ENCODE peak calls at places on chromosomes 12 and 14, in four cellular contexts. Y, T, G and Q are unnamed samples.

GRCh38 chr14:22598896-22599244 is 770 bp downstream of the ABHD4 start:
- DNase-seq in T (peak; percentile 69), G (no peak), Y (no peak), Q (no peak)

GRCh38 chr12:34405286-34406227 is 383.3 kb downstream of the ALG10 start:
- DNase-seq in T (no peak), Y (peak; percentile 23), G (no peak), Q (peak; percentile 27)

GRCh38 chr12:66120477-66120876 is 10.1 kb downstream of the LLPH start:
- DNase-seq in Y (no peak), G (no peak), T (no peak), Q (no peak)

GRCh38 chr12:50620975-50621360 is 116.2 kb downstream of the DIP2B start:
- DNase-seq in G (no peak), T (no peak), Y (no peak), Q (no peak)

GRCh38 chr12:116490481-116490880 is 68.7 kb upstream of the MAP1LC3B2 start:
- DNase-seq in G (no peak), Y (no peak), T (no peak), Q (no peak)

GRCh38 chr12:56601503-56601902 is 28.6 kb downstream of the BAZ2A start:
- DNase-seq in Y (no peak), T (no peak), G (no peak), Q (peak; percentile 32)

GRCh38 chr14:104657563-104658324 is 31.7 kb upstream of the INF2 start:
- DNase-seq in Y (no peak), T (no peak), G (no peak), Q (no peak)

GRCh38 chr14:71730471-71730870 is 201.8 kb upstream of the RGS6 start:
- DNase-seq in T (peak; percentile 66), G (no peak), Y (no peak), Q (no peak)

GRCh38 chr12:43338848-43339526 is 213.0 kb downstream of the ADAMTS20 start:
- DNase-seq in G (no peak), T (peak; percentile 77), Y (no peak), Q (no peak)

GRCh38 chr12:53809005-53809404 is 57.2 kb upstream of the CISTR start:
- DNase-seq in T (no peak), G (no peak), Y (no peak), Q (no peak)

GRCh38 chr14:29028973-29029582 is 262.5 kb downstream of the FOXG1 start:
- DNase-seq in T (peak; percentile 36), Y (no peak), G (no peak), Q (no peak)

GRCh38 chr12:92562063-92562734 is 140.6 kb upstream of the PLEKHG7 start:
- DNase-seq in T (no peak), G (no peak), Y (no peak), Q (no peak)

GRCh38 chr14:46250113-46250703 is 401.4 kb downstream of the RPL10L start:
- DNase-seq in T (peak; percentile 14), G (no peak), Y (no peak), Q (no peak)

GRCh38 chr14:76884853-76885276 is 58.7 kb downstream of the LRRC74A start:
- DNase-seq in G (no peak), T (no peak), Y (no peak), Q (no peak)

GRCh38 chr14:71597955-71598659 is 334.1 kb upstream of the RGS6 start:
- DNase-seq in T (no peak), G (no peak), Y (no peak), Q (no peak)

GRCh38 chr12:92226961-92227360 is 81.3 kb upstream of the BTG1 start:
- DNase-seq in G (no peak), T (no peak), Y (no peak), Q (no peak)

GRCh38 chr12:43305065-43305464 is 246.9 kb downstream of the ADAMTS20 start:
- DNase-seq in G (no peak), Y (no peak), T (no peak), Q (no peak)

GRCh38 chr12:32947203-32947795 is 50.7 kb upstream of the PKP2 start:
- DNase-seq in Y (no peak), G (no peak), T (no peak), Q (no peak)

GRCh38 chr12:79643821-79644220 is 46.9 kb downstream of the PAWR start:
- DNase-seq in T (no peak), G (no peak), Y (no peak), Q (no peak)

GRCh38 chr14:73997108-73997943 is 21.8 kb downstream of the ENTPD5 start:
- DNase-seq in Y (no peak), T (no peak), G (no peak), Q (no peak)

GRCh38 chr14:67722293-67722692 is 20.6 kb downstream of the RDH12 start:
- DNase-seq in G (no peak), T (peak; percentile 48), Y (no peak), Q (no peak)

GRCh38 chr12:47990351-47991105 is 13.7 kb downstream of the COL2A1 start:
- DNase-seq in Y (peak; percentile 68), G (no peak), T (peak; percentile 2), Q (peak; percentile 69)

GRCh38 chr12:10369557-10370150 is 20.2 kb downstream of the KLRK1 start:
- DNase-seq in T (no peak), G (no peak), Y (no peak), Q (peak; percentile 53)

GRCh38 chr12:46752396-46752795 is 73.4 kb downstream of the SLC38A4 start:
- DNase-seq in T (no peak), Y (no peak), G (no peak), Q (no peak)

DNA sequence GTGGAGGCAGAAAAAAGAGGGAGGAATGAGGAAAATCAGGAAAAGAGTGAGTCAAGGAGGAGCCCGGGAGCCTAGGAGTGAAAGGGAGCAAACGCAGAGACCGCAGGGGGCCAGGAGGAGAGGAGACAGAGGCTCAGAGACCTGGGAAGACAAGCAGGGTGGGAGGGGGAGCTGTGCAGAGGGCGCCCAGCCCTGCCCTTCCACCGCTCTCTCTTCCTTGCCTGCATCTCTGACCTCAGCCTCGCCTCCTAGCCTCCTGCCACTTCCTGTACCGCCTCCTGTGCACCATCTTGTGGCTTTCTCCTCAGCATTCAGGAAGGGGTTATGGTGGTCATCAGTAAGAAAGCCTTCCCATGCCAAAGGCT is 1.3 kb downstream of the CLSTN3 start:
- DNase-seq in T (no peak), G (no peak), Y (no peak), Q (no peak)
- H3K4me3 ChIP-seq in T (peak overlapping the region; percentile 68), G (peak overlapping the region; percentile 90), Y (peak overlapping the region; percentile 99), Q (peak overlapping the region; percentile 70)

DNA sequence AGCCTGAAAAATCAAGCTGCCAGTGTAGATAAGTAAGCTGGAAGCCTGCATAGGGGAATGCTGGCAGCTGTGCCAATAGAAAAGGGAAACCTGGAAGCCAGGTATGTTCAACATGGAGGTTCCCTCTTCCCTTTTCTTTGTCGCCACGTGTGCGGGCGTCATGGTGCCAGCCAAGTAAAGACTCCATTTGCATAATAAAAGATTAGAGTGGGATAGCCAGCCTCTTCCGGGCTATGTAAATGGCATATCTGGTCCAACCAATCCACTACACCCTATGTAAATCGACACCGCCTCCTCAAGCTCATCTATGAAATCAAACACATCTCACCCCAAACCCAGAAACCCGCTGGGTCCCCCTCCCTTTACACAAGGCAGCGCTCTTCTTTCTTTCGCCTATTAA is 5.6 kb upstream of the ADGRD1 start:
- DNase-seq in T (no peak), Y (no peak), G (no peak), Q (no peak)
- H3K4me3 ChIP-seq in T (no peak overlapping the region), Y (no peak overlapping the region), G (no peak overlapping the region), Q (no peak overlapping the region)

GRCh38 chr14:54398028-54398368 is 1.2 kb downstream of the CDKN3 start:
- DNase-seq in G (no peak), T (no peak), Y (no peak), Q (no peak)

GRCh38 chr14:54395716-54396115 is 1.1 kb upstream of the CDKN3 start:
- DNase-seq in Y (no peak), G (no peak), T (no peak), Q (no peak)

GRCh38 chr14:54395284-54395683 is 1.5 kb upstream of the CDKN3 start:
- DNase-seq in G (no peak), Y (no peak), T (no peak), Q (no peak)

GRCh38 chr14:54396183-54396492 is 669 bp upstream of the CDKN3 start:
- DNase-seq in T (no peak), Y (no peak), G (no peak), Q (peak; percentile 46)

DNA sequence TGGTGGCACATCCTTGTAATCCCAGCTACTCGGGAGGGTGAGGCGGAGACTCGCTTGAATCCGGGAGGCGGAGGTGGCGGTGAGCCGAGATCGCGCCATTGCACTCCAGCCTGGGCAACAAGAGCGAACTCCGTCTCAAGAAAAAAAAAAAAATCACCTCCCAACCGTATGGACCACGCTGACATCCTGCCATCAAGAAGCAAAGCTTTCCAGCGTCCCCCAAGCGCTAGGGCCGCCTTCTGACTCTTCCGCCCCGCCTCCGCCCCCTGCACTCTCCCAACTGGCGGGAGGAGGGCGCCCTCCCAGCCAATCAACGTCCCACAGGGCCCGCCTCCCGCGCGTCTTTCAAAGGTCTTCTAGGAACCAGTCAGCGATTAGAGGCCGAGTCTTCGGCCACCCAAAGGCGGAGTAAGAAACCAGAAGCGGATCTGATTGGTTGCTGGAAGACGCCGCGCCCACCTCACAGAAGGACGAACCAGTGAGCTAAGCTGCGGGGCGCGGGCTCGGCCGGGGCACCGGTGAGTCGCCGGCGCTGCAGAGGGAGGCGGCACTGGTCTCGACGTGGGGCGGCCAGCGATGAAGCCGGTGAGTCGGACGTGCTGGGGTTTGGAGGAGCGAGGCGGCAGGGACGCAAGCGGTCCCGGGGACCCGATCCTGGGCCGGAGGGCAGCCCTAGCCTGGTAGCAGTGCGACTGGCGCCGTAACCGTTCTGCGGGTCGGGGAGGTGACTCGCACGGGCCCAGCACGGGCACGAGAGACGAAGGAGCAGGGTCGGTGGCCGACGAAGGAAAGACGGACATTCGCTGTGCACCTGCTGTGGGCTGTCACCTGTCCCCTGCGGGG is at the start of gene CDKN3:
- DNase-seq in T (peak; percentile 99), G (peak; percentile 96), Y (peak; percentile 97), Q (peak; percentile 97)
- H3K4me3 ChIP-seq in T (peak within 1 kb of the TSS; percentile 75), G (peak within 1 kb of the TSS; percentile 92), Y (peak within 1 kb of the TSS; percentile 96), Q (peak within 1 kb of the TSS; percentile 70)

GRCh38 chr14:61698216-61698980 is 3.1 kb downstream of the HIF1A start:
- DNase-seq in G (no peak), T (no peak), Y (no peak), Q (no peak)
- H3K4me3 ChIP-seq in G (peak overlapping the region; percentile 83), T (peak overlapping the region; percentile 96), Y (peak overlapping the region; percentile 87), Q (peak overlapping the region; percentile 82)

DNA sequence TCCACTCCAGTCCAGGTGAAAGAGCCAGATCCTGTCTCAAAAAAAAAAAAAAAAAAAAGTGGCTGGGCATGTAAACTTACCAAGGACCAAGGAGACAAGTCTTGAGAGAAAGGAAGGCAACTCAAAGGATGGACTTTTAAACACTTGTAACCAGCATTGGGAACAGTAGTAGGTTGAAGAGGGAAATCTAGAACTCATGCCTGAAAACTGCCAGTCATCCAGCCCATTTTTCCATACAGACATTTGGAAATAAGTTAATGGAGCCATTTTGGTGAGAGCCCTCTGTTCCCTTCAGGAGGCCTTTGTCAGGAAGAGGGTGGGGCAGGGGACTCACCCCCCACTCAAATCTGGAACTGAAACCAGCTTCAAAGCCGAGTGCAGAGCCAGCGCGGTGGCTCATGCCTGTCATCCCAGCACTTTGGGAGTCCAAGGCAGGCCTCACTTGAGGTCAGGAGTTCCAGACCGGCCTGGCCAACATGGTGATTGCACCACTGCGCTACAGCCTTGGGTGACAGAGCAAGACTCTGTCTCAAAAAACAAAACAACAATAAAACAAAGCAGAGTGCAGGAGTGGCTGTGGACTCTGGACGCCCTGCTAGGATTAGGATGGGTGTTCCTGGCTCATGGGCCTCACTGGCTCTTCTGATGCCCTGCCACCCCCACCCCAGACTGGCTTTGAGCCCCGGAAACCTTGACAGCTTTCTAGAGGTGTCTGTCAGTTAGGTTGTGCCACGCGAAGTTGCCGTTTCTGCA is 1.6 kb upstream of the MLXIP start:
- DNase-seq in Y (no peak), G (no peak), T (no peak), Q (no peak)
- H3K4me3 ChIP-seq in Y (no peak overlapping the region), G (no peak overlapping the region), T (no peak overlapping the region), Q (no peak overlapping the region)

GRCh38 chr12:41190360-41190759 is 2.2 kb downstream of the PDZRN4 start:
- DNase-seq in G (no peak), T (peak; percentile 20), Y (no peak), Q (no peak)
- H3K4me3 ChIP-seq in G (no peak overlapping the region), T (no peak overlapping the region), Y (no peak overlapping the region), Q (no peak overlapping the region)

GRCh38 chr12:97465012-97465345 is 2.4 kb downstream of the RMST start:
- DNase-seq in G (no peak), Y (no peak), T (no peak), Q (no peak)
- H3K4me3 ChIP-seq in G (no peak overlapping the region), Y (no peak overlapping the region), T (no peak overlapping the region), Q (no peak overlapping the region)